ENCODE peak calls at places on chromosomes 2 and 18, in ten cellular contexts. R, D, M, W, N, Q, O, A, P and X are unnamed samples.
A peak's percentile ranks its signal among the peaks of the same experiment; 100 is the strongest.

GRCh38 chr2:160384791-160385190 is 108.8 kb downstream of the RBMS1 start:
- ATAC-seq in R (no peak), D (no peak), M (no peak), W (no peak), N (peak; percentile 16), Q (no peak), O (no peak), A (no peak), P (no peak), X (no peak)

GRCh38 chr18:36897253-36897652 is 68.3 kb downstream of the KIAA1328 start:
- ATAC-seq in R (no peak), D (no peak), M (no peak), W (no peak), N (no peak), Q (no peak), O (no peak), A (no peak), P (no peak), X (no peak)

GRCh38 chr2:54579682-54580349 is 123.7 kb downstream of the SPTBN1 start:
- ATAC-seq in R (no peak), D (peak; percentile 91), M (peak; percentile 73), W (peak; percentile 56), N (peak; percentile 75), Q (no peak), O (peak; percentile 5), A (peak; percentile 51), P (peak; percentile 89), X (peak; percentile 71)

GRCh38 chr2:84539729-84540128 is 23.4 kb downstream of the DNAH6 start:
- ATAC-seq in R (no peak), D (no peak), M (peak; percentile 50), W (no peak), N (peak; percentile 46), Q (no peak), O (no peak), A (no peak), P (no peak), X (no peak)

GRCh38 chr2:219570924-219571310 is 422 bp downstream of the OBSL1 start:
- ATAC-seq in R (peak; percentile 5), D (peak; percentile 60), M (no peak), W (peak; percentile 35), N (no peak), Q (peak; percentile 19), O (peak; percentile 7), A (peak; percentile 60), P (peak; percentile 6), X (no peak)

GRCh38 chr2:176139621-176140020 is 10.1 kb downstream of the HOXD8 start:
- ATAC-seq in R (peak; percentile 49), D (no peak), M (no peak), W (no peak), N (no peak), Q (no peak), O (no peak), A (no peak), P (no peak), X (no peak)

GRCh38 chr2:7672685-7673071 is 755.5 kb downstream of the RNF144A start:
- ATAC-seq in R (no peak), D (peak; percentile 17), M (no peak), W (peak; percentile 47), N (peak; percentile 42), Q (no peak), O (no peak), A (no peak), P (peak; percentile 62), X (no peak)

GRCh38 chr2:233976690-233977294 is 59.6 kb downstream of the TRPM8 start:
- ATAC-seq in R (peak; percentile 41), D (peak; percentile 65), M (no peak), W (no peak), N (no peak), Q (peak; percentile 44), O (no peak), A (peak; percentile 59), P (peak; percentile 85), X (no peak)

GRCh38 chr2:26850002-26850431 is 2.1 kb downstream of the DPYSL5 start:
- ATAC-seq in R (no peak), D (no peak), M (no peak), W (no peak), N (no peak), Q (no peak), O (no peak), A (no peak), P (no peak), X (no peak)

GRCh38 chr2:109173311-109174171 is 44.5 kb downstream of the SH3RF3 start:
- ATAC-seq in R (peak; percentile 86), D (peak; percentile 13), M (no peak), W (no peak), N (peak; percentile 15), Q (peak; percentile 83), O (peak; percentile 87), A (peak; percentile 52), P (no peak), X (peak; percentile 20)

GRCh38 chr2:173090973-173091660 is 15.5 kb downstream of the MAP3K20 start:
- ATAC-seq in R (peak; percentile 84), D (no peak), M (no peak), W (no peak), N (no peak), Q (peak; percentile 81), O (peak; percentile 76), A (no peak), P (no peak), X (no peak)

GRCh38 chr18:10878703-10879102 is 270.7 kb downstream of the PIEZO2 start:
- ATAC-seq in R (no peak), D (no peak), M (no peak), W (no peak), N (no peak), Q (no peak), O (no peak), A (no peak), P (no peak), X (no peak)

GRCh38 chr2:149166958-149167810 is 128.7 kb downstream of the LYPD6B start:
- ATAC-seq in R (no peak), D (peak; percentile 96), M (no peak), W (peak; percentile 76), N (peak; percentile 86), Q (no peak), O (no peak), A (no peak), P (no peak), X (peak; percentile 87)

GRCh38 chr2:70958759-70959158 is 19.7 kb upstream of the ANKRD53 start:
- ATAC-seq in R (no peak), D (no peak), M (no peak), W (no peak), N (no peak), Q (no peak), O (no peak), A (no peak), P (no peak), X (no peak)

GRCh38 chr2:104855174-104856085 is 1.5 kb downstream of the POU3F3 start:
- ATAC-seq in R (no peak), D (no peak), M (no peak), W (no peak), N (no peak), Q (no peak), O (no peak), A (no peak), P (no peak), X (no peak)

GRCh38 chr2:178947006-178947405 is 102.9 kb downstream of the CCDC141 start:
- ATAC-seq in R (no peak), D (no peak), M (no peak), W (no peak), N (no peak), Q (no peak), O (no peak), A (no peak), P (no peak), X (no peak)

GRCh38 chr2:157152362-157152761 is 105.1 kb upstream of the GALNT5 start:
- ATAC-seq in R (no peak), D (no peak), M (no peak), W (no peak), N (no peak), Q (no peak), O (no peak), A (no peak), P (no peak), X (no peak)

GRCh38 chr2:173056705-173057368 is 18.8 kb upstream of the MAP3K20 start:
- ATAC-seq in R (no peak), D (no peak), M (no peak), W (no peak), N (no peak), Q (no peak), O (peak; percentile 54), A (no peak), P (no peak), X (no peak)

GRCh38 chr2:127465258-127465657 is 47.0 kb downstream of the PROC start:
- ATAC-seq in R (no peak), D (no peak), M (no peak), W (peak; percentile 59), N (peak; percentile 71), Q (no peak), O (no peak), A (no peak), P (no peak), X (no peak)

GRCh38 chr18:13418013-13418710 is 199.6 kb downstream of the LDLRAD4 start:
- ATAC-seq in R (no peak), D (no peak), M (no peak), W (no peak), N (no peak), Q (no peak), O (peak; percentile 8), A (no peak), P (peak; percentile 90), X (no peak)

GRCh38 chr2:127094509-127095366 is 12.2 kb downstream of the BIN1 start:
- ATAC-seq in R (peak; percentile 62), D (no peak), M (no peak), W (no peak), N (no peak), Q (peak; percentile 63), O (peak; percentile 68), A (peak; percentile 94), P (peak; percentile 12), X (peak; percentile 52)

GRCh38 chr2:231037731-231038482 is 584 bp downstream of the C2orf72 start:
- ATAC-seq in R (no peak), D (peak; percentile 52), M (peak; percentile 16), W (peak; percentile 62), N (no peak), Q (no peak), O (no peak), A (peak; percentile 71), P (peak; percentile 31), X (no peak)

GRCh38 chr2:232573042-232573441 is 22.6 kb downstream of the EIF4E2 start:
- ATAC-seq in R (no peak), D (no peak), M (no peak), W (no peak), N (no peak), Q (no peak), O (no peak), A (no peak), P (no peak), X (no peak)

GRCh38 chr18:8561123-8561905 is 47.9 kb upstream of the RAB12 start:
- ATAC-seq in R (no peak), D (no peak), M (no peak), W (no peak), N (no peak), Q (peak; percentile 80), O (peak; percentile 78), A (no peak), P (no peak), X (no peak)

GRCh38 chr2:55923978-55924325 is 370 bp upstream of the EFEMP1 start:
- ATAC-seq in R (peak; percentile 47), D (no peak), M (no peak), W (no peak), N (no peak), Q (peak; percentile 12), O (peak; percentile 20), A (peak; percentile 35), P (peak; percentile 19), X (no peak)

GRCh38 chr2:14445670-14446069 is 186.8 kb upstream of the LRATD1 start:
- ATAC-seq in R (no peak), D (no peak), M (no peak), W (no peak), N (no peak), Q (no peak), O (no peak), A (no peak), P (no peak), X (no peak)

GRCh38 chr2:3302751-3303582 is 74.7 kb downstream of the EIPR1 start:
- ATAC-seq in R (peak; percentile 35), D (peak; percentile 29), M (peak; percentile 13), W (peak; percentile 38), N (no peak), Q (peak; percentile 38), O (peak; percentile 30), A (peak; percentile 38), P (peak; percentile 93), X (peak; percentile 23)

GRCh38 chr2:104078431-104079157 is 775.3 kb upstream of the POU3F3 start:
- ATAC-seq in R (no peak), D (no peak), M (no peak), W (no peak), N (no peak), Q (no peak), O (no peak), A (no peak), P (peak; percentile 93), X (no peak)